ENCODE peak calls at places on chromosome 9, in four cellular contexts. J is fibroblast of the aortic adventitia, G is ovary, H is astrocyte of the spinal cord. X is an unnamed sample.

GRCh38 chr9:95049761-95050160 is 267.7 kb downstream of the FANCC start:
- DNase-seq in H (no peak), G (no peak), J (peak; percentile 61), X (no peak)

GRCh38 chr9:76562511-76562911 is 103.5 kb downstream of the GCNT1 start:
- DNase-seq in G (no peak), H (peak; percentile 37), J (peak; percentile 87), X (peak; percentile 84)

GRCh38 chr9:113963017-113963620 is 87.0 kb downstream of the ZNF618 start:
- DNase-seq in G (peak; percentile 39), H (peak; percentile 46), J (peak; percentile 56), X (peak; percentile 67)

GRCh38 chr9:87290241-87290700 is 207.4 kb upstream of the DAPK1 start:
- DNase-seq in H (no peak), J (no peak), G (no peak), X (peak; percentile 47)

GRCh38 chr9:73149371-73150067 is 2.1 kb upstream of the ANXA1 start:
- DNase-seq in J (peak; percentile 86), G (no peak), H (peak; percentile 91), X (peak; percentile 89)

GRCh38 chr9:126703330-126704156 is 89.8 kb downstream of the LMX1B start:
- DNase-seq in J (no peak), H (no peak), G (no peak), X (no peak)

GRCh38 chr9:107848598-107848997 is 359.0 kb upstream of the KLF4 start:
- DNase-seq in J (peak; percentile 62), H (no peak), G (no peak), X (peak; percentile 37)

GRCh38 chr9:97561501-97561900 is 60.0 kb downstream of the TMOD1 start:
- DNase-seq in H (no peak), J (no peak), G (no peak), X (no peak)

GRCh38 chr9:72042928-72043327 is 17.5 kb downstream of the C9orf57 start:
- DNase-seq in H (no peak), G (no peak), J (no peak), X (no peak)

GRCh38 chr9:24413651-24414050 is 132.0 kb downstream of the IZUMO3 start:
- DNase-seq in G (no peak), J (peak; percentile 64), H (peak; percentile 65), X (peak; percentile 61)

GRCh38 chr9:91141407-91141973 is 220.2 kb downstream of the AUH start:
- DNase-seq in G (no peak), H (no peak), J (no peak), X (no peak)

GRCh38 chr9:34179528-34180138 is 790 bp downstream of the UBAP1 start:
- DNase-seq in H (peak; percentile 42), J (peak; percentile 80), G (no peak), X (peak; percentile 91)

GRCh38 chr9:114011313-114011712 is 66.8 kb downstream of the AMBP start:
- DNase-seq in G (no peak), H (no peak), J (no peak), X (no peak)

GRCh38 chr9:120914953-120915352 is 11.6 kb downstream of the TRAF1 start:
- DNase-seq in H (no peak), G (no peak), J (no peak), X (peak; percentile 76)

GRCh38 chr9:15377625-15378252 is 44.9 kb upstream of the SNAPC3 start:
- DNase-seq in J (peak; percentile 4), H (no peak), G (no peak), X (peak; percentile 13)

GRCh38 chr9:14424323-14424722 is 110.4 kb upstream of the NFIB start:
- DNase-seq in G (no peak), J (no peak), H (no peak), X (no peak)

GRCh38 chr9:19809422-19810269 is 20.8 kb upstream of the SLC24A2 start:
- DNase-seq in G (no peak), J (no peak), H (no peak), X (no peak)

GRCh38 chr9:116901260-116901659 is 214.2 kb downstream of the TRIM32 start:
- DNase-seq in J (no peak), H (no peak), G (no peak), X (no peak)

GRCh38 chr9:27430754-27431540 is 93.1 kb upstream of the IFNK start:
- DNase-seq in G (no peak), J (no peak), H (no peak), X (no peak)

GRCh38 chr9:20692554-20692953 is 8.5 kb downstream of the FOCAD start:
- DNase-seq in G (no peak), J (no peak), H (no peak), X (no peak)

GRCh38 chr9:114098660-114099522 is at the start of gene KIF12:
- DNase-seq in H (no peak), J (no peak), G (no peak), X (no peak)

GRCh38 chr9:137615387-137615871 is 3.4 kb upstream of the EHMT1 start:
- DNase-seq in H (no peak), J (no peak), G (no peak), X (no peak)

GRCh38 chr9:110538621-110539020 is 40.9 kb downstream of the SVEP1 start:
- DNase-seq in J (peak; percentile 35), G (no peak), H (no peak), X (peak; percentile 31)

GRCh38 chr9:116798521-116798920 is 111.4 kb downstream of the TRIM32 start:
- DNase-seq in J (no peak), G (no peak), H (no peak), X (no peak)

GRCh38 chr9:85414399-85414798 is 327.4 kb downstream of the AGTPBP1 start:
- DNase-seq in J (no peak), H (no peak), G (no peak), X (no peak)

GRCh38 chr9:34382054-34382453 is 5.4 kb upstream of the MYORG start:
- DNase-seq in J (no peak), G (no peak), H (no peak), X (no peak)

GRCh38 chr9:8772302-8772701 is 972.7 kb upstream of the DMAC1 start:
- DNase-seq in J (no peak), H (no peak), G (no peak), X (no peak)

GRCh38 chr9:113913426-113914195 is 37.5 kb downstream of the ZNF618 start:
- DNase-seq in H (peak; percentile 25), J (peak; percentile 59), G (no peak), X (peak; percentile 20)

GRCh38 chr9:102069969-102070368 is 331.5 kb upstream of the GRIN3A start:
- DNase-seq in J (no peak), G (no peak), H (peak; percentile 29), X (peak; percentile 75)

GRCh38 chr9:3008091-3008490 is 164.2 kb upstream of the PUM3 start:
- DNase-seq in H (no peak), J (no peak), G (no peak), X (no peak)

GRCh38 chr9:2367970-2368369 is 253.6 kb upstream of the VLDLR start:
- DNase-seq in H (no peak), J (no peak), G (no peak), X (no peak)

GRCh38 chr9:116940614-116941215 is 253.6 kb downstream of the TRIM32 start:
- DNase-seq in G (no peak), H (no peak), J (no peak), X (no peak)

GRCh38 chr9:4987996-4988421 is 2.9 kb downstream of the JAK2 start:
- DNase-seq in J (peak; percentile 80), G (peak; percentile 53), H (peak; percentile 78), X (peak; percentile 77)
- H3K4me3 ChIP-seq in J (no peak overlapping the region), G (no peak overlapping the region), H (peak overlapping the region; percentile 17), X (no peak overlapping the region)

GRCh38 chr9:123268240-123268949 is at the start of gene STRBP:
- DNase-seq in H (peak; percentile 73), G (peak; percentile 87), J (peak; percentile 59), X (peak; percentile 52)
- TF ChIP-seq CTCF in H (no peak), G (no peak), J (no peak), X (no peak)

GRCh38 chr9:129236441-129237145 is 58.5 kb upstream of the IER5L start:
- DNase-seq in J (no peak), G (no peak), H (no peak), X (no peak)
- H3K4me3 ChIP-seq in J (no peak overlapping the region), G (no peak overlapping the region), H (no peak overlapping the region), X (no peak overlapping the region)

GRCh38 chr9:99167120-99167519 is 54.6 kb downstream of the ALG2 start:
- DNase-seq in H (no peak), G (no peak), J (no peak), X (no peak)

GRCh38 chr9:99166149-99166548 is 55.6 kb downstream of the ALG2 start:
- DNase-seq in G (no peak), J (no peak), H (no peak), X (no peak)

GRCh38 chr9:99158629-99159028 is 53.7 kb downstream of the TGFBR1 start:
- DNase-seq in H (no peak), J (no peak), G (no peak), X (no peak)

GRCh38 chr9:99167694-99168093 is 54.0 kb downstream of the ALG2 start:
- DNase-seq in H (no peak), G (no peak), J (no peak), X (no peak)

GRCh38 chr9:99162759-99163364 is 57.9 kb downstream of the TGFBR1 start:
- DNase-seq in G (no peak), H (peak; percentile 49), J (peak; percentile 63), X (peak; percentile 65)
- TF ChIP-seq CTCF in G (no peak), H (peak; percentile 56), J (peak; percentile 62), X (peak; percentile 71)

DNA sequence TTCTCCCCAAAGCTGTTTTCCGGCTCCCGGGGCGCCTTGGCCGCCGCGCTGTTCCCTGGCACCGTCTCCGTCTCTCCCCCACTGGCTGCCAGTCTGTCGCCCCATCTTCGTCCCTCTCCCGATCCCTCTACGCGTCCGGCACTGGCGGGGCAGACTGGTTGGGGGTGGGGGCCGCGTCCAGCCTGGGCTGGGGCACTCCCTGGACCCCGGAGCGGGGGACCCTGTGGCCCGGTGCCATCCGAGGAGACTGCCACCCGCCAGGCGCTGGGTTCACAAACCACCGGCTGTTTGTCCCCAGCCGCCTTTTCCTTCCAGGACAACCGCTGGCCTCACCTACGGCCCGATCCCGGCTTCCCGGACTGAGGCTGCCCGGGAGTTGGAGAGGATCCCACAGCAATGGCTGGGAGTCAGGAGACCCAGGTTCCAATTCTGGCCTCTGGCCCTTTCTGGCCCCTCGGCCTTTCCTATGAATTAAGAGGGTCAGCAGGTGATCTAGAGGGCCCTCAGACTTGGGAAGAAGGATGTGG is 1.0 kb upstream of the FIBCD1 start:
- DNase-seq in H (no peak), J (no peak), G (no peak), X (no peak)
- H3K4me3 ChIP-seq in H (no peak overlapping the region), J (no peak overlapping the region), G (no peak overlapping the region), X (no peak overlapping the region)

DNA sequence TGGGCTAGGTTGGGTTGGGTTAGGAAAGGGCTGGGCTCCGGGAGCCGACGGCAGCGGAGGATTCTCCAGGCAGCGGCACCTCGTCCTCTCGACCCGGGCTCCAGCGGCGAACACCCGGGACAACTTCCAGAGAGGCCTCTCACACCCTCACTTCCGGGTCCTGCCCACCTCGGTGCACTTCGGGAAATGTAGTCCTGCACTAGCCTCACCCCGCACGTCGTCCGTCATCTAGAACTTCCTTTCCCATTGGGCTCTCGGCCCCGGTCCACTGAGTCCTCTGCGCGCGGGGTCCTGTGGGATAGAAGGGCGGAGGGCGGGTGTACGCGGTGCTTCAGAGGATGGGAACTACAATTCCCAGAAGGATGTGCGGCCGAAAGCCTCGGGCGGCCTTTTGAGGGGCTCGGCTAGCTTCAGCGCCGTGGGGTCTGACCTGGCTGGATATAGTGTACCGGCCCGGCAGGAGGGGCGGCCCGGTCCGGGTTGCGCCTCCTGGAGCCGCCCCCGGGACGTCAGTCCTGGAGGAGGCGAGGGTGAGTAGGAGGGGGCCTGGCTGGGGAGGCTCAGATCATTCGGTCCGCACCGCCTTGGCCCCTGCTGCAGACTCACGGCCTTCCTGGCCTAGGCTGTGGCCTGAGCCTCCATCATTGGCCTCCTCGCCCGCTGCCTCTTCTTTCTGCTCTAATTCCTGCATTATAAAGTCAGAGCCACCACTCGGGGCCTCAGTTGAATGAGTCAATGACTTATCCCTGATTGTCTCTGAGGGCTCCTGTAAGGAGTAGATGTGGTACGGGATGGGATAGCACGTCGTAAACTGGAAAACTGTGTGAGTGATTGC is at the start of the genes ERP44 and INVS:
- DNase-seq in H (peak; percentile 99), J (peak; percentile 99), G (peak; percentile 99), X (peak; percentile 98)
- TF ChIP-seq CTCF in H (no peak), J (no peak), G (no peak), X (no peak)

GRCh38 chr9:134239939-134240338 is 75.6 kb upstream of the RNU6ATAC start:
- DNase-seq in J (no peak), H (no peak), G (no peak), X (no peak)
- H3K4me3 ChIP-seq in J (no peak overlapping the region), H (no peak overlapping the region), G (no peak overlapping the region), X (no peak overlapping the region)

X was measured in fibroblast of mammary gland.